ENCODE peak calls at places on chromosome 5, in ten cellular contexts. X is kidney; V is lower lobe of right lung; P is spleen; D is GM12878; N is IMR-90; F is pancreas; G is CD8-positive, alpha-beta T cell; M is hepatocyte; O is uterus. Z is an unnamed sample.

GRCh38 chr5:52356311-52356918 is 431.3 kb upstream of the ITGA1 start:
- DNase-seq in F (no peak), P (no peak), N (peak; percentile 2), V (no peak), O (no peak), X (no peak), D (no peak), G (no peak), M (peak; percentile 32), Z (no peak)

GRCh38 chr5:87776785-87777184 is 364.1 kb upstream of the CCNH start:
- DNase-seq in P (no peak), G (no peak), X (no peak), V (no peak), M (no peak), D (no peak), F (no peak), O (no peak), N (no peak), Z (no peak)

GRCh38 chr5:6090079-6090654 is 288.2 kb downstream of the MED10 start:
- DNase-seq in D (no peak), F (no peak), P (no peak), N (no peak), M (no peak), O (no peak), G (no peak), X (no peak), V (no peak), Z (no peak)

GRCh38 chr5:11504794-11505193 is 399.5 kb downstream of the CTNND2 start:
- DNase-seq in G (no peak), D (no peak), O (no peak), V (no peak), F (no peak), N (no peak), P (no peak), X (no peak), M (peak; percentile 41), Z (no peak)

GRCh38 chr5:155700333-155700732 is 626.6 kb upstream of the SGCD start:
- DNase-seq in P (no peak), D (no peak), F (no peak), M (peak; percentile 10), V (no peak), O (no peak), N (no peak), X (no peak), G (no peak), Z (no peak)

GRCh38 chr5:110727025-110727314 is 499 bp upstream of the TMEM232 start:
- DNase-seq in N (peak; percentile 2), G (no peak), V (no peak), P (no peak), M (peak; percentile 12), O (no peak), X (no peak), D (no peak), F (no peak), Z (no peak)

GRCh38 chr5:1119312-1119831 is 7.5 kb upstream of the SLC12A7 start:
- DNase-seq in M (no peak), D (no peak), O (peak; percentile 47), P (no peak), X (no peak), G (no peak), F (no peak), N (no peak), V (no peak), Z (no peak)

GRCh38 chr5:137310051-137310730 is 188.9 kb downstream of the SPOCK1 start:
- DNase-seq in F (no peak), G (no peak), X (no peak), V (no peak), O (no peak), P (no peak), N (peak; percentile 93), M (peak; percentile 19), D (no peak), Z (no peak)

GRCh38 chr5:26763151-26763550 is 275.2 kb downstream of the CDH9 start:
- DNase-seq in M (no peak), N (no peak), F (no peak), G (no peak), O (no peak), D (no peak), P (no peak), V (no peak), X (no peak), Z (no peak)

GRCh38 chr5:99070355-99070754 is 141.5 kb upstream of the CHD1 start:
- DNase-seq in O (no peak), M (no peak), D (no peak), G (no peak), N (no peak), F (no peak), V (no peak), X (no peak), P (no peak), Z (no peak)

GRCh38 chr5:71986101-71986500 is 121.2 kb upstream of the MAP1B start:
- DNase-seq in X (no peak), D (no peak), F (no peak), V (no peak), G (no peak), P (no peak), N (no peak), M (no peak), O (no peak), Z (no peak)

GRCh38 chr5:170562166-170562565 is 58.3 kb downstream of the KCNIP1 start:
- DNase-seq in V (no peak), D (no peak), P (no peak), N (no peak), O (no peak), G (no peak), X (no peak), M (no peak), F (no peak), Z (no peak)

GRCh38 chr5:133420440-133421301 is 191.7 kb downstream of the FSTL4 start:
- DNase-seq in G (no peak), P (no peak), X (no peak), O (no peak), N (no peak), D (no peak), F (no peak), M (no peak), V (no peak), Z (no peak)

GRCh38 chr5:147578228-147579024 is 68.6 kb upstream of the DPYSL3 start:
- DNase-seq in X (no peak), P (no peak), M (peak; percentile 74), N (peak; percentile 72), G (no peak), D (no peak), V (no peak), F (no peak), O (no peak), Z (no peak)

GRCh38 chr5:32587067-32587551 is 1.8 kb downstream of the SUB1 start:
- DNase-seq in N (no peak), O (no peak), V (no peak), M (no peak), D (no peak), P (no peak), F (no peak), X (no peak), G (no peak), Z (no peak)
- H3K4me3 ChIP-seq in N (no peak overlapping the region), O (peak overlapping the region; percentile 88), V (peak overlapping the region; percentile 90), M (peak overlapping the region; percentile 80), D (peak overlapping the region; percentile 81), P (peak overlapping the region; percentile 88), F (no peak overlapping the region), X (peak overlapping the region; percentile 91), G (peak overlapping the region; percentile 16), Z (peak overlapping the region; percentile 97)

GRCh38 chr5:23506329-23507236 is 826 bp upstream of the PRDM9 start:
- DNase-seq in F (no peak), G (no peak), X (no peak), V (no peak), M (peak; percentile 26), P (no peak), O (no peak), N (no peak), D (no peak), Z (no peak)
- TF ChIP-seq CTCF in F (no peak), G (no peak), X (peak; percentile 30), V (no peak), M (peak; percentile 36), P (no peak), O (no peak), N (no peak), D (no peak), Z (no peak)

GRCh38 chr5:127332250-127332649 is 41.7 kb downstream of the MEGF10 start:
- DNase-seq in V (no peak), O (no peak), G (no peak), D (no peak), M (no peak), X (no peak), F (no peak), P (no peak), N (no peak), Z (no peak)

GRCh38 chr5:127338501-127338900 is 47.9 kb downstream of the MEGF10 start:
- DNase-seq in O (no peak), G (no peak), X (no peak), N (no peak), D (no peak), V (no peak), P (no peak), M (no peak), F (no peak), Z (no peak)

GRCh38 chr5:127333463-127333862 is 42.9 kb downstream of the MEGF10 start:
- DNase-seq in G (no peak), P (no peak), O (no peak), X (no peak), F (no peak), N (no peak), V (no peak), M (no peak), D (no peak), Z (no peak)

GRCh38 chr5:127337876-127338275 is 47.3 kb downstream of the MEGF10 start:
- DNase-seq in X (no peak), P (no peak), G (no peak), N (no peak), D (no peak), M (no peak), V (no peak), F (no peak), O (no peak), Z (no peak)

DNA sequence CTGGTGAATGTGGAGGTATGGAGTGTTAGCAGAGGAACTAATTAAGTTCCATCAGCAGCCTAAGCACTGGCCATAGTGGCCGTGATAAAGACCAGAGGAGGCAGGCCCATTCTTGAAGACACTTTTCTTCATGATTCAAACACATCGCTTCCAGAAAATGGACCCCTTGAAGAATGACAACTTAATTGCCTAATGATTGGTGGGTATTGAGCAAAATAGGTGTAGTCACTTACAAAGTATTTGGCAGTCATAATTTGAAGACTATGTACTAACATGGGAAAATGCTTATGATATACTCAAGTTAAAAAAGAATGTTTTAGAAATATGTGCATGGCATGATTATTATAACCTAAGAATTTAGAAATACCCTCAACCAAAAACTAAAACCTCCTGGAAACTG is 44.8 kb downstream of the MEGF10 start:
- DNase-seq in M (no peak), P (no peak), X (no peak), O (no peak), N (no peak), G (no peak), V (no peak), D (no peak), F (no peak), Z (no peak)
- H3K4me1 ChIP-seq in M (no peaks in the 10 kb centered on the region), P (no peaks in the 10 kb centered on the region), X (no peaks in the 10 kb centered on the region), O (no peaks in the 10 kb centered on the region), N (no peaks in the 10 kb centered on the region), G (no peaks in the 10 kb centered on the region), V (no peaks in the 10 kb centered on the region), D (no peaks in the 10 kb centered on the region), F (no peaks in the 10 kb centered on the region), Z (no peaks in the 10 kb centered on the region)

DNA sequence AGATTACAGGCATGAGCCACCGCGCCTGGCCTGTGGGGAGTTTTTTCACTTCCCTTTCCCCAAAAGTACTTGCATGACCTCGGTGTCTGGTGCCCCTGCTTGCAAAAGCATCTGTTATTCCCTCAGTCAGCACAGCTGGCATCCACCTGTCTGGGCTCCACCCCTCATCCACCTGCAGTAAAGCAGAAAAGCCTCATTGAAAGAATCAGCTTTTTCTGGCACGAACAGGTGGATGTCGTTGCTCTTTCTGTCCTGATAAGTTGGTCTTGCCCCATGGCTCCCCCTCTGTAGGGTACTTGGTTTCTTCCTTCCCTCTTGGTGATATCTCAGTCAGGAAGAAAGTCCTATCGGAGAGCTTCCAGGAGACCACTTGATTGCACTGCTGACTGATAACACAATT is 37.4 kb downstream of the WWC1 start:
- DNase-seq in F (peak; percentile 68), D (peak; percentile 39), V (no peak), N (peak; percentile 56), G (no peak), M (peak; percentile 75), O (no peak), P (peak; percentile 41), X (no peak), Z (no peak)
- H3K4me3 ChIP-seq in F (no peak overlapping the region), D (no peak overlapping the region), V (no peak overlapping the region), N (no peak overlapping the region), G (no peak overlapping the region), M (no peak overlapping the region), O (no peak overlapping the region), P (no peak overlapping the region), X (peak overlapping the region; percentile 4), Z (no peak overlapping the region)